ENCODE peak calls at places on chromosomes 4 and X, in five cellular contexts. D is GM06990, L is fibroblast of mammary gland, Y is progenitor cell of endocrine pancreas, E is Caco-2. V is an unnamed sample.

GRCh38 chr4:139559692-139560091 is 3.7 kb upstream of the SETD7 start:
- DNase-seq in Y (no peak), D (no peak), L (no peak), E (no peak), V (no peak)

GRCh38 chr4:3311489-3312171 is 18.8 kb downstream of the RGS12 start:
- DNase-seq in D (no peak), E (no peak), L (no peak), Y (no peak), V (no peak)

GRCh38 chr4:80592950-80593349 is 257.4 kb downstream of the CFAP299 start:
- DNase-seq in Y (no peak), L (no peak), D (no peak), E (no peak), V (no peak)

GRCh38 chrX:9923357-9923756 is 43.8 kb upstream of the CLDN34 start:
- DNase-seq in L (no peak), D (no peak), E (no peak), Y (no peak), V (no peak)

GRCh38 chr4:24912252-24913098 is at the start of gene CCDC149:
- DNase-seq in Y (peak; percentile 76), D (no peak), L (peak; percentile 41), E (peak; percentile 41), V (peak; percentile 75)

GRCh38 chrX:10379848-10380247 is 223.1 kb downstream of the CLCN4 start:
- DNase-seq in L (no peak), D (no peak), Y (no peak), E (no peak), V (no peak)

GRCh38 chrX:87634361-87634760 is 116.8 kb downstream of the KLHL4 start:
- DNase-seq in E (no peak), Y (no peak), D (no peak), L (no peak), V (no peak)

GRCh38 chr4:143294710-143295109 is 42.0 kb upstream of the GAB1 start:
- DNase-seq in D (no peak), L (no peak), Y (no peak), E (no peak), V (no peak)

GRCh38 chr4:8538703-8539567 is 41.3 kb upstream of the GPR78 start:
- DNase-seq in L (peak; percentile 93), D (no peak), E (no peak), Y (no peak), V (no peak)

GRCh38 chr4:124710911-124711310 is 1.6 kb downstream of the ANKRD50 start:
- DNase-seq in L (no peak), Y (no peak), E (no peak), D (no peak), V (no peak)

GRCh38 chr4:124710253-124710849 is 2.2 kb downstream of the ANKRD50 start:
- DNase-seq in L (no peak), E (no peak), Y (no peak), D (no peak), V (no peak)

GRCh38 chr4:124712417-124713212 is at the start of gene ANKRD50:
- DNase-seq in L (peak; percentile 92), E (peak; percentile 90), Y (peak; percentile 88), D (peak; percentile 81), V (peak; percentile 95)

GRCh38 chr4:124713213-124713592 is 671 bp upstream of the ANKRD50 start:
- DNase-seq in L (peak; percentile 81), Y (peak; percentile 47), E (peak; percentile 87), D (no peak), V (peak; percentile 79)

GRCh38 chr4:124711469-124712416 is 789 bp downstream of the ANKRD50 start:
- DNase-seq in E (peak; percentile 78), D (no peak), Y (no peak), L (peak; percentile 79), V (peak; percentile 82)
- TF ChIP-seq CTCF in E (no peak), D (peak; percentile 23), Y (no peak), L (peak; percentile 38), V (no peak)

GRCh38 chr4:68907788-68908700 is 43.6 kb downstream of the UGT2A3 start:
- DNase-seq in E (no peak), D (no peak), L (no peak), Y (no peak), V (no peak)

GRCh38 chr4:68906238-68907137 is 45.1 kb downstream of the UGT2A3 start:
- DNase-seq in E (peak; percentile 47), D (no peak), L (no peak), Y (peak; percentile 15), V (no peak)

GRCh38 chr4:68907230-68907629 is 44.4 kb downstream of the UGT2A3 start:
- DNase-seq in E (no peak), D (no peak), Y (no peak), L (no peak), V (no peak)

GRCh38 chr4:68905598-68906237 is 45.9 kb downstream of the UGT2A3 start:
- DNase-seq in D (no peak), E (peak; percentile 56), L (no peak), Y (peak; percentile 27), V (no peak)

GRCh38 chr4:68904786-68905185 is 46.8 kb downstream of the UGT2A3 start:
- DNase-seq in Y (no peak), D (no peak), L (no peak), E (peak; percentile 63), V (no peak)
- TF ChIP-seq CTCF in Y (peak; percentile 54), D (peak; percentile 25), L (no peak), E (peak; percentile 44), V (no peak)

DNA sequence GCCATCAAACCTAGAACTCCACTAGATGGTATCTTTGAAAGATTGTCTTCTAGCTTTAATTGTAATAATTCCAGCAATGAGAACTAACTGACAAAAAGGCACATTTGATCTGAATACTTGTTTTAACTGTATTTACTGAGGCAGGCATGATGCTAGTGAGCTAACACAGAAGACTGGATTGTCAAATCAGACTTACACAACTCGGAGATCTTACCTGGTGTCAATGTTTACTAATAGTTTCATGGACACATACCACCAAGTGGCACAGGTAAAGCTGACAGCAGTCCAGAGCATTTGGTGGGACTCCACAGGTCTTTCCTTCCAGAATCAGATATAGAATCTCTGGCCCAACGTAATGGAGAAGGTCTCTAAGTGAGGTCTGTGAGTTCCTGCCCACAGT is 229.9 kb upstream of the BOD1L1 start:
- DNase-seq in E (no peak), D (no peak), Y (no peak), L (no peak), V (no peak)
- TF ChIP-seq CTCF in E (no peak), D (no peak), Y (no peak), L (no peak), V (no peak)

GRCh38 chrX:48468693-48469691 is 1.1 kb downstream of the SLC38A5 start:
- DNase-seq in D (peak; percentile 25), Y (no peak), E (no peak), L (no peak), V (peak; percentile 44)
- TF ChIP-seq CTCF in D (peak; percentile 50), Y (no peak), E (no peak), L (no peak), V (no peak)

GRCh38 chrX:19772306-19772705 is 115.1 kb downstream of the SH3KBP1 start:
- DNase-seq in D (no peak), L (peak; percentile 51), E (no peak), Y (no peak), V (no peak)

GRCh38 chrX:19765628-19766027 is 121.8 kb downstream of the SH3KBP1 start:
- DNase-seq in D (no peak), Y (no peak), E (no peak), L (no peak), V (no peak)

GRCh38 chrX:19774905-19775304 is 112.5 kb downstream of the SH3KBP1 start:
- DNase-seq in D (no peak), E (no peak), L (no peak), Y (no peak), V (no peak)

GRCh38 chrX:19772759-19773623 is 114.4 kb downstream of the SH3KBP1 start:
- DNase-seq in D (peak; percentile 65), L (peak; percentile 18), Y (no peak), E (no peak), V (no peak)

GRCh38 chrX:19769467-19769866 is 117.9 kb downstream of the SH3KBP1 start:
- DNase-seq in E (no peak), L (no peak), Y (no peak), D (no peak), V (no peak)
- TF ChIP-seq CTCF in E (no peak), L (no peak), Y (no peak), D (no peak), V (no peak)

GRCh38 chr4:75056277-75056676 is 123.4 kb downstream of the PARM1 start:
- DNase-seq in Y (no peak), D (no peak), E (no peak), L (no peak), V (no peak)
- TF ChIP-seq CTCF in Y (no peak), D (no peak), E (no peak), L (no peak), V (no peak)

GRCh38 chr4:68176500-68176899 is 46.8 kb upstream of the TMPRSS11F start:
- DNase-seq in D (no peak), E (no peak), Y (no peak), L (no peak), V (no peak)
- TF ChIP-seq CTCF in D (no peak), E (no peak), Y (no peak), L (no peak), V (no peak)

V was measured in glutamatergic neuron.